ENCODE peak calls at places on chromosomes 1 and 21, in four cellular contexts. One of them, this sample, is unnamed.

GRCh38 chr1:153790282-153790995 is 15.2 kb downstream of the SLC27A3 start:
- DNase-seq in psoas muscle: peak; percentile 85
- DNase-seq in heart left ventricle: peak; percentile 93
- DNase-seq in IMR-90: peak; percentile 84
- DNase-seq in this sample: peak; percentile 93

GRCh38 chr1:38898653-38899230 is 17.4 kb upstream of the GJA9 start:
- DNase-seq in psoas muscle: no peak
- DNase-seq in heart left ventricle: no peak
- DNase-seq in IMR-90: peak; percentile 12
- DNase-seq in this sample: no peak

GRCh38 chr1:181135462-181135781 is 46.9 kb downstream of the IER5 start:
- DNase-seq in psoas muscle: no peak
- DNase-seq in heart left ventricle: no peak
- DNase-seq in IMR-90: no peak
- DNase-seq in this sample: no peak

GRCh38 chr1:155499953-155500621 is 62.5 kb downstream of the ASH1L start:
- DNase-seq in psoas muscle: no peak
- DNase-seq in heart left ventricle: no peak
- DNase-seq in IMR-90: no peak
- DNase-seq in this sample: peak; percentile 32

GRCh38 chr1:116825400-116825734 is 71.1 kb downstream of the CD2 start:
- DNase-seq in psoas muscle: peak; percentile 56
- DNase-seq in heart left ventricle: peak; percentile 63
- DNase-seq in IMR-90: no peak
- DNase-seq in this sample: peak; percentile 53

GRCh38 chr1:29368936-29369932 is 132.9 kb downstream of the PTPRU start:
- DNase-seq in psoas muscle: no peak
- DNase-seq in heart left ventricle: no peak
- DNase-seq in IMR-90: no peak
- DNase-seq in this sample: no peak

GRCh38 chr21:31446206-31446900 is 102.3 kb upstream of the TIAM1 start:
- DNase-seq in psoas muscle: no peak
- DNase-seq in heart left ventricle: no peak
- DNase-seq in IMR-90: no peak
- DNase-seq in this sample: no peak

GRCh38 chr1:145918992-145919939 is 749 bp upstream of the PEX11B start:
- DNase-seq in psoas muscle: peak; percentile 86
- DNase-seq in heart left ventricle: peak; percentile 54
- DNase-seq in IMR-90: peak; percentile 53
- DNase-seq in this sample: peak; percentile 48

DNA sequence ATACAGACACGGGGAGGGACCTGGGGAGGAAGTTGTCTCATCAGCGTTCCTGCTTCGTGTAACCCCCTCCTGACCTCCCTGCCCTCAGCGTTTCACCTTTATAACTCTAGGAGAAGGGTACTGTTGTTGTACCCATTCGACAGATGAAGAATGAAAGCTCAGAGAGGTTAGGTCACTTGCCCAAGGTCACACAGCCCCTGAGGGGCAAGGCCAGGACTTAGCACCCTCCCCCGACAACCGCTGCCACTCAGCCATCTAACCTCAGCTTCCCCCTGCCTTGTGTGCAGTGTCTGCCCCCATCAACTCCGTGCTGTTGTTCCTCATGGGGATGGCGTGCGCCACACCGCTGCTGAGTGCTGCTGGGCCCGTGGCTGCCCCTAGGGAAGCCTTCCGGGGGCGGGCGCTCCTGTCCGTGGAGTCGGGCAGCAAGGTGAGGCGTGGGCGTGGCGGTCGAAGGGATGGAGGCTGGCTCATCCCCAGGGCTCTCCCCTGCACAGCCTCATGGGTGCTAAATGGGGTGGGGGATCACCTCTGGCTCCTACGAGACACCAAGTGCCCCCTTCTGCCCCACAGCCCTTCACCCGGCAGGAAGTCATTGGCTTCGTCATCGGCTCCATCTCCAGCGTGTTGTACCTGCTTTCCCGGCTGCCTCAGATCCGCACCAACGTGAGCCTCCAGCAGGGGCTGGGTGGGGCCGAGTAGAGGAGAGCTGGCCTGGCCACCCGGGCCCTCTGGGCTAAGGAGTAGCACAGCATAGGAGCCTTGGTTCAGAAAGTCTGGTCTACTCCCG is 14.0 kb downstream of the SLC66A1 start:
- DNase-seq in psoas muscle: no peak
- DNase-seq in heart left ventricle: peak; percentile 15
- DNase-seq in IMR-90: no peak
- DNase-seq in this sample: no peak
- TF ChIP-seq CTCF in psoas muscle: no peak
- TF ChIP-seq CTCF in heart left ventricle: no peak
- TF ChIP-seq CTCF in IMR-90: no peak
- TF ChIP-seq CTCF in this sample: no peak

DNA sequence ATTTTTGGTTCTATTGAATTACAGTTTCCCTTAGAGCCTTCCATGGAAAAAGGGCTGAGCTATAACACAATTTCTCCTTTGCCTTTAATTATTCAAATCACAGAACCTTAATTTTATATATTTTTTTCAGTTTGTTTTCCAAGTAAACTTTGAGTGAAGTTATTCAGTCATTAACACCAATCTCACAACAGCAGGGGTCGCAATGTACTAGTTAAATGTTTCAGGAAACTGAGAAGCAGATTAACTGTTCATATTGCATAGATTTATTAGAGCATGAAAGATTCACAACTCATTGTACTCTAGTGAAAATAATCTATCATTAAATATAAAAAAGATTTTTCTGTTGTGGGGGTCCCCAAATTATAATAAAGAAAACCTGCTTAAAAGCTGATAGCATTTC is 64.1 kb downstream of the KIFAP3 start:
- DNase-seq in psoas muscle: no peak
- DNase-seq in heart left ventricle: peak; percentile 28
- DNase-seq in IMR-90: peak; percentile 55
- DNase-seq in this sample: peak; percentile 84
- TF ChIP-seq CTCF in psoas muscle: peak; percentile 47
- TF ChIP-seq CTCF in heart left ventricle: peak; percentile 58
- TF ChIP-seq CTCF in IMR-90: peak; percentile 52
- TF ChIP-seq CTCF in this sample: peak; percentile 53

GRCh38 chr1:193185206-193185605 is 1.2 kb downstream of the B3GALT2 start:
- DNase-seq in psoas muscle: no peak
- DNase-seq in heart left ventricle: no peak
- DNase-seq in IMR-90: no peak
- DNase-seq in this sample: no peak
- TF ChIP-seq CTCF in psoas muscle: no peak
- TF ChIP-seq CTCF in heart left ventricle: no peak
- TF ChIP-seq CTCF in IMR-90: no peak
- TF ChIP-seq CTCF in this sample: no peak

DNA sequence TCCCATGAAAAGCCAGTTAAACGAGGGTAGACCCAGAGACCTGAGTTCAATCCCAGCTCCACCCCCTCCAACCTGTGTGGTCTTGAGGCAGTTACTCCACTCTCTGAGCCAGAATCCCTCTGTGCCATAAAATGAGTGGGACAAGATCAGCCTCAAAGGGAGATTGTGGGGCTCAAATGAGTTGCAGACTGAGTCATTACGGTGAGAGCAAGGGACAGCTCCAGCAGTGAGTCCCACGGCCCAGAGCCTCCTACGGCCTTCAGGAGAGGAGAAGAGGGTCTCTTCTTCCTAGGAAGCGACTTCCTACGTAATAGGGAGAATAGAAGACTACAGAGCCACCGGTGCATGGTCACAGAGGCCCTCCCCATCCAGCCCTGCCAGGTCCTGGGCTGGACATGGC is 6.7 kb upstream of the CAMK2N1 start:
- DNase-seq in psoas muscle: no peak
- DNase-seq in heart left ventricle: no peak
- DNase-seq in IMR-90: no peak
- DNase-seq in this sample: no peak
- TF ChIP-seq CTCF in psoas muscle: no peak
- TF ChIP-seq CTCF in heart left ventricle: no peak
- TF ChIP-seq CTCF in IMR-90: no peak
- TF ChIP-seq CTCF in this sample: no peak

DNA sequence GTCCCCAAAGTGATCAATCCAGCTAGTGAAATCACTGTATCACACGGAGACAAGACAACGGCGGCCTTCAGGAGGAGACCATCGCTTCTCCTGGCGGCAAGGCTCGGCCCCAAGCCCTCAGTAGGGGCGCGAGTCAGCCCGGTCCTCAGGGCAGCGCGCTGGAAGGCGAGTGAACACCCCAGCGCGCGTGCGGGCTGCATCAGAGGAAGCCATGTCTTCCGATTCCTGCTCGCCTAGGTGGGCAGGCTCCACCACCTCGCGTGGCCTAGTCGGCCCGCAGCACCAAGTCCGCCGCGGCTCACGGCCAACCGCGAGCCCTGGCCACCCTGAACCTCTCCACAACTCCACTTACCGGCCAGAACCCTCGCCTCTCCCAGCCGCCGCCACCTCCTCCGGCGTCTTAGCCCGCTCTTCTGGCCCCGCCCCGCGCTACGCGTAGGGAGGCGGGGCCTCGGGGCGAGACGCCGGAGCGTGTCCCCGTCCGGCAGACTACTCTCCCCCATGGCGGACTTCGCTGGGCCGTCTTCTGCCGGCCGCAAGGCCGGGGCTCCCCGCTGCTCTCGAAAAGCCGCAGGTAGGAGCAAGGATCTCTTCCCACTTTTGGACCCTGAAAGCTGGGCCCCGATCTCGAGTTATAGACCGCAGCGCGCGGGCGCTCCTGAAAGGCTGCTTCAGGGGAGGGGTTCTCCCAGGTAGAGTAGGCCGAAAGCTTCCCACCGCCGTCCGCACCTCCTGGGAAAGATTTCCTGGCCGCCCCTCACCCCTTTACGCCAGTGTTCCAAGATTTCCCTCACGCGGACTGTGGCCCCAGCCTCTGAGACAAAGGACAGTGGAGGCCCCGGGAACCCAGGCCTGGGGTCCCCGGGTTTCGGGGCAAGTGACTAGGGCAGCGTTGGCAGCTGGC is at the start of the genes GLMN and RPAP2:
- DNase-seq in psoas muscle: peak; percentile 90
- DNase-seq in heart left ventricle: peak; percentile 84
- DNase-seq in IMR-90: peak; percentile 81
- DNase-seq in this sample: peak; percentile 83
- TF ChIP-seq CTCF in psoas muscle: no peak
- TF ChIP-seq CTCF in heart left ventricle: peak; percentile 36
- TF ChIP-seq CTCF in IMR-90: peak; percentile 16
- TF ChIP-seq CTCF in this sample: peak; percentile 3

GRCh38 chr1:160112370-160112769 is 3.2 kb upstream of the ATP1A2 start:
- DNase-seq in psoas muscle: no peak
- DNase-seq in heart left ventricle: no peak
- DNase-seq in IMR-90: no peak
- DNase-seq in this sample: no peak

GRCh38 chr1:160116277-160117147 is 953 bp downstream of the ATP1A2 start:
- DNase-seq in psoas muscle: peak; percentile 88
- DNase-seq in heart left ventricle: no peak
- DNase-seq in IMR-90: peak; percentile 44
- DNase-seq in this sample: peak; percentile 27

GRCh38 chr1:160115545-160116276 is at the start of gene ATP1A2:
- DNase-seq in psoas muscle: peak; percentile 86
- DNase-seq in heart left ventricle: peak; percentile 81
- DNase-seq in IMR-90: no peak
- DNase-seq in this sample: no peak

GRCh38 chr1:160113407-160113806 is 2.2 kb upstream of the ATP1A2 start:
- DNase-seq in psoas muscle: peak; percentile 74
- DNase-seq in heart left ventricle: no peak
- DNase-seq in IMR-90: no peak
- DNase-seq in this sample: no peak

GRCh38 chr1:160114085-160114484 is 1.5 kb upstream of the ATP1A2 start:
- DNase-seq in psoas muscle: peak; percentile 54
- DNase-seq in heart left ventricle: no peak
- DNase-seq in IMR-90: no peak
- DNase-seq in this sample: no peak
- TF ChIP-seq CTCF in psoas muscle: no peak
- TF ChIP-seq CTCF in heart left ventricle: no peak
- TF ChIP-seq CTCF in IMR-90: no peak
- TF ChIP-seq CTCF in this sample: no peak

GRCh38 chr1:33500547-33500946 is 28.1 kb downstream of the ZSCAN20 start:
- DNase-seq in psoas muscle: no peak
- DNase-seq in heart left ventricle: no peak
- DNase-seq in IMR-90: no peak
- DNase-seq in this sample: no peak
- TF ChIP-seq CTCF in psoas muscle: no peak
- TF ChIP-seq CTCF in heart left ventricle: no peak
- TF ChIP-seq CTCF in IMR-90: peak; percentile 26
- TF ChIP-seq CTCF in this sample: peak; percentile 11

DNA sequence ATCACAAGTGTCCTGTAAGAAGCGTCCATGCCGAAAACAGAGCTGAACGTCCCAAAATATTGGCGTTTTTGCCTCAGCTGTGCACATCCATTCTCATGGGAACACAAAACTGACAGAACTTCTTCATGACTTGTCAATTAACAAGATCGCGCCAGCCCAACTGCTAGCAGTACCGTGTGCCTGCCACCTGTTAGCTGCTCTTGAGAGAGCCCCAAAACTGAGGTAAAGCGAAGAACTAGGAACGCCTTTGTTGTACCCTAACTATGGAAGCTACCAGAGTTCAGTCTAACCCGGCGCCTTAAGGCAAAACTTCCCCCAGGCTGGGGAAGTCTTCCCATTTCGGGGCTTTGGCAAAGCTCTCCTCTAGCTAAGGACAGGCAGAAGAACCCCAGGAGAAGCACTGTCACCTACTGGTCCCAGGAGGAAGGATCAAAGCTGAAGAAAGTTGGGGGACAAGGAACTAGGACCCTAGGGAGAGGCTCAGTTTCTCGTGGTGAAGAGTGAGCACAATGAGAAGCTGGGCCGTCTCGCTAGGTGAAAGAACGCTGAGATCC is 719 bp downstream of the EYA3 start:
- DNase-seq in psoas muscle: no peak
- DNase-seq in heart left ventricle: no peak
- DNase-seq in IMR-90: peak; percentile 27
- DNase-seq in this sample: peak; percentile 16
- TF ChIP-seq CTCF in psoas muscle: no peak
- TF ChIP-seq CTCF in heart left ventricle: peak; percentile 14
- TF ChIP-seq CTCF in IMR-90: peak; percentile 30
- TF ChIP-seq CTCF in this sample: peak; percentile 20

DNA sequence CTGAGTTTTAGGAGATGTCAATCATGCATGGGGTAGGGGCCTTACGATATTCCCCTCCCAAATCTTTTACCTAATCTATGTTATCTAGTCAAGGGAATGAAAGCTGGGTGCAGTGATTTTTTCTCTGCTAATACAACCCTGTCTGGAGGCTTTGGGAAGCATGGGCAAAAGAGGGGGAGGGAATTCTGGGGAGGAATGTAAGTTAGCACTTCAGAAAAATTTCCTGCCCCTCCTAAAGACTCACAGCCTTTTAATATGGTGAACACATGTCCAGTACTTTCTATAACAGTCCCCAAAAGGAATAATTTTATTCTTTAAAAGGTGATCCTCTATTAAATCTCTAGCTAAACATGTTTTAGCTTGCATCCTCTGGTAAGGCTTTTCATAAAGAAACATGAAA is 25.6 kb upstream of the PRELP start:
- DNase-seq in psoas muscle: no peak
- DNase-seq in heart left ventricle: no peak
- DNase-seq in IMR-90: no peak
- DNase-seq in this sample: no peak
- TF ChIP-seq CTCF in psoas muscle: no peak
- TF ChIP-seq CTCF in heart left ventricle: no peak
- TF ChIP-seq CTCF in IMR-90: no peak
- TF ChIP-seq CTCF in this sample: no peak

DNA sequence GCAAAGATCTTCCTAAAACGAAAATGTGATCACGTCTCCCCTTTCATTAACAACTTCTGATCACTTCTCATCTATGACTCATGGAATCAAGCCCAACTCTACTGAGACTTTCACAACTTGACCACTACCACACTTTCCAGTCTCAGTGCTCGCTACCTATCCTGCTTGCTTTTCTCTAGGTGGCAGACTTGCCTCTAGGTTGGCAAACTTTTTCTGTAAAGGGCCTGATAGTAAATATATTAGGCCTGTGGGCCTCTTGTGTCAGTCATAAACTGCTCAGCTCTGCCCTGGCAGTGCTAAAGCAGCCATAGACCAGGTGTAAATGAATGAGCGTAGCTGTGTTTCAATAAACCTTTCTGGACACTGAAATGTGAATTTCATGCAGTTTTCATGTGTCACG is 21.5 kb upstream of the HMGB4 start:
- DNase-seq in psoas muscle: no peak
- DNase-seq in heart left ventricle: no peak
- DNase-seq in IMR-90: no peak
- DNase-seq in this sample: no peak
- TF ChIP-seq CTCF in psoas muscle: no peak
- TF ChIP-seq CTCF in heart left ventricle: peak; percentile 14
- TF ChIP-seq CTCF in IMR-90: no peak
- TF ChIP-seq CTCF in this sample: no peak

This sample was measured in fibroblast of pulmonary artery.